ENCODE peak calls at places on chromosomes 6 and 20, in seven cellular contexts. One of them, this sample, is unnamed.

GRCh38 chr6:96742702-96743101 is 94.6 kb downstream of the GPR63 start:
- DNase-seq in mesendoderm: no peak
- DNase-seq in H1: no peak
- DNase-seq in IMR-90: no peak
- DNase-seq in mesenchymal stem cell: no peak
- DNase-seq in H9: no peak
- DNase-seq in trophoblast cell: no peak
- DNase-seq in this sample: no peak

GRCh38 chr6:142013875-142014495 is 118.7 kb upstream of the GJE1 start:
- DNase-seq in mesendoderm: no peak
- DNase-seq in H1: no peak
- DNase-seq in IMR-90: no peak
- DNase-seq in mesenchymal stem cell: peak
- DNase-seq in H9: no peak
- DNase-seq in trophoblast cell: no peak
- DNase-seq in this sample: no peak

GRCh38 chr6:26538936-26539615 is 910 bp downstream of the HMGN4 start:
- DNase-seq in mesendoderm: no peak
- DNase-seq in H1: peak
- DNase-seq in IMR-90: no peak
- DNase-seq in mesenchymal stem cell: peak
- DNase-seq in H9: no peak
- DNase-seq in trophoblast cell: no peak
- DNase-seq in this sample: no peak

GRCh38 chr6:55958790-55959189 is 83.4 kb upstream of the BMP5 start:
- DNase-seq in mesendoderm: no peak
- DNase-seq in H1: no peak
- DNase-seq in IMR-90: no peak
- DNase-seq in mesenchymal stem cell: no peak
- DNase-seq in H9: no peak
- DNase-seq in trophoblast cell: no peak
- DNase-seq in this sample: no peak

GRCh38 chr6:77341058-77341986 is 122.0 kb downstream of the HTR1B start:
- DNase-seq in mesendoderm: no peak
- DNase-seq in H1: no peak
- DNase-seq in IMR-90: no peak
- DNase-seq in mesenchymal stem cell: peak
- DNase-seq in H9: no peak
- DNase-seq in trophoblast cell: no peak
- DNase-seq in this sample: no peak

GRCh38 chr6:34227656-34228421 is 8.8 kb upstream of the HMGA1 start:
- DNase-seq in mesendoderm: no peak
- DNase-seq in H1: no peak
- DNase-seq in IMR-90: no peak
- DNase-seq in mesenchymal stem cell: no peak
- DNase-seq in H9: peak
- DNase-seq in trophoblast cell: no peak
- DNase-seq in this sample: no peak

GRCh38 chr20:46021361-46022359 is 7.4 kb upstream of the SLC12A5 start:
- DNase-seq in mesendoderm: peak
- DNase-seq in H1: peak
- DNase-seq in IMR-90: no peak
- DNase-seq in mesenchymal stem cell: peak
- DNase-seq in H9: peak
- DNase-seq in trophoblast cell: no peak
- DNase-seq in this sample: peak

GRCh38 chr20:46767127-46767761 is 57.8 kb downstream of the SLC2A10 start:
- DNase-seq in mesendoderm: peak
- DNase-seq in H1: peak
- DNase-seq in IMR-90: peak
- DNase-seq in mesenchymal stem cell: peak
- DNase-seq in H9: peak
- DNase-seq in trophoblast cell: peak
- DNase-seq in this sample: peak

GRCh38 chr6:1738682-1739081 is 129.0 kb downstream of the FOXC1 start:
- DNase-seq in mesendoderm: no peak
- DNase-seq in H1: no peak
- DNase-seq in IMR-90: no peak
- DNase-seq in mesenchymal stem cell: no peak
- DNase-seq in H9: no peak
- DNase-seq in trophoblast cell: no peak
- DNase-seq in this sample: no peak

GRCh38 chr6:93036835-93037234 is 382.5 kb downstream of the EPHA7 start:
- DNase-seq in mesendoderm: peak
- DNase-seq in H1: no peak
- DNase-seq in IMR-90: peak
- DNase-seq in mesenchymal stem cell: peak
- DNase-seq in H9: no peak
- DNase-seq in trophoblast cell: no peak
- DNase-seq in this sample: no peak

GRCh38 chr6:15491255-15491985 is 171.4 kb downstream of the DTNBP1 start:
- DNase-seq in mesendoderm: peak
- DNase-seq in H1: peak
- DNase-seq in IMR-90: peak
- DNase-seq in mesenchymal stem cell: peak
- DNase-seq in H9: peak
- DNase-seq in trophoblast cell: peak
- DNase-seq in this sample: peak

GRCh38 chr6:25173951-25174474 is 105.2 kb upstream of the CARMIL1 start:
- DNase-seq in mesendoderm: peak
- DNase-seq in H1: no peak
- DNase-seq in IMR-90: peak
- DNase-seq in mesenchymal stem cell: peak
- DNase-seq in H9: no peak
- DNase-seq in trophoblast cell: peak
- DNase-seq in this sample: no peak

GRCh38 chr20:1858859-1859258 is 36.3 kb upstream of the SIRPA start:
- DNase-seq in mesendoderm: no peak
- DNase-seq in H1: no peak
- DNase-seq in IMR-90: peak
- DNase-seq in mesenchymal stem cell: peak
- DNase-seq in H9: no peak
- DNase-seq in trophoblast cell: no peak
- DNase-seq in this sample: no peak

GRCh38 chr6:14510038-14510437 is 392.5 kb downstream of the CD83 start:
- DNase-seq in mesendoderm: peak
- DNase-seq in H1: no peak
- DNase-seq in IMR-90: no peak
- DNase-seq in mesenchymal stem cell: no peak
- DNase-seq in H9: no peak
- DNase-seq in trophoblast cell: no peak
- DNase-seq in this sample: no peak

GRCh38 chr6:87426789-87427188 is 19.0 kb downstream of the CFAP206 start:
- DNase-seq in mesendoderm: no peak
- DNase-seq in H1: no peak
- DNase-seq in IMR-90: no peak
- DNase-seq in mesenchymal stem cell: no peak
- DNase-seq in H9: no peak
- DNase-seq in trophoblast cell: no peak
- DNase-seq in this sample: no peak

GRCh38 chr6:137705166-137706064 is 161.6 kb upstream of the TNFAIP3 start:
- DNase-seq in mesendoderm: peak
- DNase-seq in H1: peak
- DNase-seq in IMR-90: peak
- DNase-seq in mesenchymal stem cell: peak
- DNase-seq in H9: peak
- DNase-seq in trophoblast cell: peak
- DNase-seq in this sample: peak

GRCh38 chr6:11900662-11901598 is 111.2 kb upstream of the HIVEP1 start:
- DNase-seq in mesendoderm: peak
- DNase-seq in H1: no peak
- DNase-seq in IMR-90: no peak
- DNase-seq in mesenchymal stem cell: no peak
- DNase-seq in H9: no peak
- DNase-seq in trophoblast cell: no peak
- DNase-seq in this sample: no peak

GRCh38 chr6:146785001-146785585 is 186.3 kb downstream of the ADGB start:
- DNase-seq in mesendoderm: peak
- DNase-seq in H1: no peak
- DNase-seq in IMR-90: peak
- DNase-seq in mesenchymal stem cell: peak
- DNase-seq in H9: no peak
- DNase-seq in trophoblast cell: no peak
- DNase-seq in this sample: peak

GRCh38 chr6:74410630-74411029 is 714.6 kb downstream of the CD109 start:
- DNase-seq in mesendoderm: no peak
- DNase-seq in H1: no peak
- DNase-seq in IMR-90: peak
- DNase-seq in mesenchymal stem cell: peak
- DNase-seq in H9: no peak
- DNase-seq in trophoblast cell: no peak
- DNase-seq in this sample: no peak

GRCh38 chr20:33667245-33668086 is 723 bp downstream of the ACTL10 start:
- DNase-seq in mesendoderm: peak
- DNase-seq in H1: no peak
- DNase-seq in IMR-90: peak
- DNase-seq in mesenchymal stem cell: no peak
- DNase-seq in H9: peak
- DNase-seq in trophoblast cell: peak
- DNase-seq in this sample: no peak

GRCh38 chr6:31356216-31356945 is 598 bp downstream of the HLA-B start:
- DNase-seq in mesendoderm: no peak
- DNase-seq in H1: peak
- DNase-seq in IMR-90: peak
- DNase-seq in mesenchymal stem cell: peak
- DNase-seq in H9: no peak
- DNase-seq in trophoblast cell: peak
- DNase-seq in this sample: no peak

GRCh38 chr20:11302436-11302835 is 615.3 kb upstream of the BTBD3 start:
- DNase-seq in mesendoderm: no peak
- DNase-seq in H1: no peak
- DNase-seq in IMR-90: peak
- DNase-seq in mesenchymal stem cell: no peak
- DNase-seq in H9: no peak
- DNase-seq in trophoblast cell: no peak
- DNase-seq in this sample: no peak

GRCh38 chr20:22716824-22717351 is 132.5 kb upstream of the FOXA2 start:
- DNase-seq in mesendoderm: no peak
- DNase-seq in H1: no peak
- DNase-seq in IMR-90: peak
- DNase-seq in mesenchymal stem cell: peak
- DNase-seq in H9: no peak
- DNase-seq in trophoblast cell: no peak
- DNase-seq in this sample: no peak

GRCh38 chr6:45619994-45620471 is 242.3 kb upstream of the SUPT3H start:
- DNase-seq in mesendoderm: no peak
- DNase-seq in H1: peak
- DNase-seq in IMR-90: peak
- DNase-seq in mesenchymal stem cell: peak
- DNase-seq in H9: no peak
- DNase-seq in trophoblast cell: no peak
- DNase-seq in this sample: no peak

GRCh38 chr6:72324591-72324990 is 297.3 kb upstream of the KCNQ5 start:
- DNase-seq in mesendoderm: no peak
- DNase-seq in H1: no peak
- DNase-seq in IMR-90: no peak
- DNase-seq in mesenchymal stem cell: no peak
- DNase-seq in H9: no peak
- DNase-seq in trophoblast cell: no peak
- DNase-seq in this sample: no peak

DNA sequence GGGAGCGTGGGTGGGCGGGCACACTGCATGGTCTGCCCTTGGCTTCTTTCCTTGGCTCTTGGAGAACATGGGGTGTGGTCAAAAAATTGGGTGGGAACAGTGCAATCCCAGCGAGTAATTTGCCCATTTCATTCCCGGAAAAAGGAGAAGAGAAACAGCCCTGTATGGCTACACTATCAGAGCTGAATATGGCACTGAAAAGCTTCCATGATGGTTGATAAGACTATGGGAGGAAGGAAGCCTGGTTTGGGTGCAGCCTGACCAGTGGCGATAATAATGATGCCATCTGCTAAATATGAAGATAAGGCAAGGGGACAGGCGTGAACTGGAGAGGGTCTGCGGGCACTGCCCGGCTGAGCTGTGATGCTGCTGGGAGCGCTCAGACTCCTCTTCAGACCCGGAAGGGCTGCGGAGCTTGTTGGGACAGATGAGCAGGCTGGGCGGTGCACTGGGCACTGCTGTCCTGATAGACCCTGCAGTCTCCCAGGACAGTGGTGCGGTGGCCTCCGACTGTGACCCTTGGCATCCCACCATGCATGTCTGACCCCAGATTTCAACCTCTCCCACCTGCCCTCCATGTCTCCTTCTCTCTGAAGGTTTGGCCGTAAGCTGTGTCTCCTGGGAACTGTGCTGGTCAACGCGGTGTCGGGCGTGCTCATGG is 10.2 kb downstream of the SLC22A1 start:
- DNase-seq in mesendoderm: no peak
- DNase-seq in H1: no peak
- DNase-seq in IMR-90: no peak
- DNase-seq in mesenchymal stem cell: no peak
- DNase-seq in H9: no peak
- DNase-seq in trophoblast cell: no peak
- DNase-seq in this sample: no peak
- H3K23ac ChIP-seq in mesendoderm: peak
- H3K23ac ChIP-seq in H1: no peak
- H3K23ac ChIP-seq in IMR-90: no peak
- H3K23ac ChIP-seq in mesenchymal stem cell: no peak
- H3K23ac ChIP-seq in H9: no peak
- H3K23ac ChIP-seq in trophoblast cell: no peak
- H3K23ac ChIP-seq in this sample: peak

DNA sequence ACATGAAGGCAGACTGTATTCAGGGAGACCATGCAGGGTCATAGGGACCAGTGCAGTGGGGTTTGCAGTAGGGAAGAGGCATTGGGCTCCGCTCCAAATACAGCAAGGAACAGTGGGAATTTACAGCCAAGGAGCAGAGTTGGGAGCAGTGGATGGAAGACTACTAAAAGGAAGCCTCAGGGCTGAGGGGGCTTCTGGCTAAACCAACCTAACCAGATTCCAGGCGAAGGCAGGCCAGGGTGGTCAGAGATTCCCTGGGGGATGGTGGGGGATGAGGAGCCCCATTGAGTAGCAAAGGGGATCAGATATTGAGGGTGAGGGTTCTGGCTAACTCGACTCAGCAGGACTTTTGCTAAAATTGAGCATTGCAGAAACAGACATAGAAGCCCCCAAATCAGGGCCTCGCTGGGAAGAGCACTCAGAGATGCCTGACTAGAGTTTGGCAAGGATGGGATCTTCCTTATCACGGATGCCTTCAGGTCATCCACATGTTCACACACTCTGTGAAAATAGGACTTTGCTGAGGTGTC is 172.0 kb downstream of the ZDHHC14 start:
- DNase-seq in mesendoderm: no peak
- DNase-seq in H1: peak
- DNase-seq in IMR-90: no peak
- DNase-seq in mesenchymal stem cell: no peak
- DNase-seq in H9: no peak
- DNase-seq in trophoblast cell: no peak
- DNase-seq in this sample: no peak
- H3K23ac ChIP-seq in mesendoderm: no peak
- H3K23ac ChIP-seq in H1: no peak
- H3K23ac ChIP-seq in IMR-90: no peak
- H3K23ac ChIP-seq in mesenchymal stem cell: no peak
- H3K23ac ChIP-seq in H9: no peak
- H3K23ac ChIP-seq in trophoblast cell: no peak
- H3K23ac ChIP-seq in this sample: no peak

GRCh38 chr6:134190883-134191282 is 127.0 kb downstream of the SGK1 start:
- DNase-seq in mesendoderm: no peak
- DNase-seq in H1: no peak
- DNase-seq in IMR-90: no peak
- DNase-seq in mesenchymal stem cell: no peak
- DNase-seq in H9: no peak
- DNase-seq in trophoblast cell: no peak
- DNase-seq in this sample: no peak
- H3K23ac ChIP-seq in mesendoderm: no peak
- H3K23ac ChIP-seq in H1: no peak
- H3K23ac ChIP-seq in IMR-90: no peak
- H3K23ac ChIP-seq in mesenchymal stem cell: no peak
- H3K23ac ChIP-seq in H9: no peak
- H3K23ac ChIP-seq in trophoblast cell: no peak
- H3K23ac ChIP-seq in this sample: no peak

GRCh38 chr20:41424025-41424424 is 57.4 kb upstream of the EMILIN3 start:
- DNase-seq in mesendoderm: no peak
- DNase-seq in H1: no peak
- DNase-seq in IMR-90: no peak
- DNase-seq in mesenchymal stem cell: no peak
- DNase-seq in H9: no peak
- DNase-seq in trophoblast cell: no peak
- DNase-seq in this sample: no peak
- H3K23ac ChIP-seq in mesendoderm: no peak
- H3K23ac ChIP-seq in H1: no peak
- H3K23ac ChIP-seq in IMR-90: no peak
- H3K23ac ChIP-seq in mesenchymal stem cell: no peak
- H3K23ac ChIP-seq in H9: no peak
- H3K23ac ChIP-seq in trophoblast cell: no peak
- H3K23ac ChIP-seq in this sample: no peak

This sample was measured in neuronal stem cell.